ENCODE peak calls at places on chromosomes 11 and 22, in ten cellular contexts. Q, O, K, F, L, H, A, Z, G and P are unnamed samples.

GRCh38 chr11:86486261-86487030 is 111.8 kb downstream of the CCDC81 start:
- DNase-seq in F (no peak), L (no peak), H (no peak), A (no peak), G (no peak), Z (no peak), Q (no peak), O (no peak), K (peak), P (no peak)

GRCh38 chr22:46229701-46230100 is 20.4 kb downstream of the CDPF1 start:
- DNase-seq in G (no peak), H (no peak), Q (no peak), A (peak), K (no peak), L (no peak), F (no peak), O (no peak), Z (no peak), P (no peak)

GRCh38 chr11:65417702-65418430 is 4.7 kb upstream of the NEAT1 start:
- DNase-seq in H (no peak), Z (no peak), G (no peak), K (peak), Q (no peak), A (peak), L (peak), O (no peak), F (no peak), P (no peak)

GRCh38 chr22:47335460-47335859 is 573.0 kb downstream of the TBC1D22A start:
- DNase-seq in F (no peak), G (no peak), Z (no peak), L (peak), A (no peak), K (no peak), Q (no peak), H (no peak), O (no peak), P (no peak)

GRCh38 chr22:19019029-19019678 is 83.1 kb upstream of the PRODH start:
- DNase-seq in A (no peak), Z (no peak), O (no peak), Q (no peak), F (no peak), K (no peak), H (no peak), G (no peak), L (no peak), P (no peak)

GRCh38 chr11:61695917-61696316 is 15.7 kb downstream of the DAGLA start:
- DNase-seq in K (peak), A (peak), H (no peak), Q (no peak), O (peak), F (peak), Z (no peak), L (no peak), G (peak), P (no peak)

GRCh38 chr11:119854521-119854920 is 125.5 kb upstream of the NECTIN1 start:
- DNase-seq in L (no peak), Z (no peak), H (no peak), O (no peak), G (no peak), F (no peak), A (no peak), Q (no peak), K (no peak), P (no peak)

GRCh38 chr11:130050272-130050671 is 19.4 kb upstream of the APLP2 start:
- DNase-seq in Q (no peak), Z (no peak), F (no peak), G (no peak), A (peak), L (peak), O (peak), K (no peak), H (no peak), P (no peak)

GRCh38 chr11:6498544-6498943 is 1.5 kb downstream of the DNHD1 start:
- DNase-seq in G (no peak), L (no peak), K (no peak), F (no peak), H (no peak), A (no peak), Z (no peak), O (no peak), Q (no peak), P (no peak)

GRCh38 chr11:5257296-5257695 is 2.7 kb upstream of the HBG2 start:
- DNase-seq in K (no peak), G (no peak), A (no peak), Z (no peak), F (no peak), O (no peak), H (no peak), L (no peak), Q (no peak), P (no peak)

GRCh38 chr11:85682330-85683305 is 3.4 kb downstream of the CCDC89 start:
- DNase-seq in Q (peak), K (peak), L (no peak), O (peak), Z (peak), G (peak), H (no peak), F (peak), A (peak), P (no peak)

GRCh38 chr11:75337195-75337654 is 14.2 kb downstream of the ARRB1 start:
- DNase-seq in Q (no peak), Z (no peak), K (no peak), H (no peak), G (no peak), L (no peak), O (peak), F (no peak), A (peak), P (no peak)

GRCh38 chr11:62539238-62539925 is 7.2 kb downstream of the AHNAK start:
- DNase-seq in K (peak), A (peak), Z (no peak), F (no peak), L (peak), G (peak), H (no peak), O (peak), Q (peak), P (no peak)

GRCh38 chr11:74326665-74327064 is 15.2 kb upstream of the P4HA3 start:
- DNase-seq in H (no peak), K (no peak), Z (no peak), Q (no peak), O (no peak), L (no peak), G (no peak), F (no peak), A (no peak), P (no peak)

GRCh38 chr11:125999234-125999880 is 53.5 kb downstream of the VSIG10L2 start:
- DNase-seq in K (no peak), L (no peak), A (no peak), G (no peak), F (no peak), H (no peak), Z (no peak), Q (no peak), O (no peak), P (no peak)

GRCh38 chr11:33945481-33946268 is 53.8 kb upstream of the LMO2 start:
- DNase-seq in H (no peak), G (no peak), K (no peak), Z (no peak), O (no peak), F (no peak), L (no peak), A (no peak), Q (no peak), P (no peak)

GRCh38 chr11:75719639-75720239 is 2.1 kb downstream of the MOGAT2 start:
- DNase-seq in G (no peak), O (no peak), A (no peak), Z (no peak), Q (no peak), F (no peak), H (no peak), L (no peak), K (no peak), P (no peak)

GRCh38 chr11:114345575-114346222 is 49.5 kb downstream of the NNMT start:
- DNase-seq in G (no peak), H (no peak), Z (no peak), L (no peak), A (no peak), K (no peak), Q (no peak), O (no peak), F (no peak), P (no peak)

GRCh38 chr11:124086447-124086846 is 28.8 kb upstream of the VWA5A start:
- DNase-seq in H (peak), K (no peak), G (no peak), L (no peak), A (no peak), Q (peak), F (no peak), Z (peak), O (no peak), P (no peak)

GRCh38 chr11:111637885-111638284 is 35.6 kb downstream of the SIK2 start:
- DNase-seq in H (no peak), Z (no peak), Q (no peak), A (no peak), K (no peak), G (no peak), L (no peak), O (no peak), F (no peak), P (no peak)

GRCh38 chr22:36411589-36412258 is 24.0 kb upstream of the MYH9 start:
- DNase-seq in Z (no peak), G (no peak), O (no peak), K (peak), A (no peak), L (no peak), Q (no peak), F (peak), H (no peak), P (no peak)

GRCh38 chr22:19706661-19707151 is 7.6 kb upstream of the SEPTIN5 start:
- DNase-seq in K (no peak), Z (no peak), O (no peak), H (no peak), L (no peak), A (peak), G (no peak), F (no peak), Q (no peak), P (no peak)

GRCh38 chr11:116545912-116546311 is 226.9 kb downstream of the BUD13 start:
- DNase-seq in O (no peak), L (no peak), H (no peak), F (no peak), G (no peak), A (no peak), Z (no peak), K (no peak), Q (no peak), P (no peak)

GRCh38 chr22:39514373-39514973 is 5.9 kb upstream of the ATF4 start:
- DNase-seq in A (peak), Q (no peak), L (no peak), K (peak), H (peak), G (no peak), F (no peak), Z (no peak), O (peak), P (no peak)

GRCh38 chr11:66288138-66288865 is 641 bp downstream of the YIF1A start:
- DNase-seq in G (no peak), K (no peak), L (no peak), Z (no peak), H (no peak), A (peak), F (no peak), O (no peak), Q (no peak), P (no peak)

GRCh38 chr22:50730013-50730891 is 7.8 kb upstream of the ACR start:
- DNase-seq in A (no peak), F (no peak), Z (no peak), K (no peak), G (no peak), O (no peak), H (no peak), L (no peak), Q (no peak), P (no peak)

GRCh38 chr11:63770763-63771162 is 2.2 kb upstream of the ZFTA start:
- DNase-seq in O (no peak), A (peak), K (no peak), G (no peak), Q (no peak), L (no peak), Z (no peak), H (no peak), F (no peak), P (no peak)

GRCh38 chr22:30887418-30887817 is 81.2 kb downstream of the MORC2 start:
- DNase-seq in K (no peak), Z (no peak), F (no peak), H (no peak), G (no peak), Q (no peak), A (no peak), L (no peak), O (no peak), P (no peak)

GRCh38 chr22:42078469-42079318 is 806 bp upstream of the SMDT1 start:
- DNase-seq in F (no peak), O (no peak), H (no peak), L (no peak), Q (no peak), Z (no peak), A (peak), K (no peak), G (no peak), P (no peak)

GRCh38 chr11:33774356-33775063 is at the start of gene FBXO3:
- DNase-seq in Q (peak), F (peak), A (peak), K (peak), L (peak), G (peak), O (peak), Z (peak), H (peak), P (peak)

GRCh38 chr11:72579816-72580647 is 94.2 kb downstream of the PDE2A start:
- DNase-seq in L (no peak), O (no peak), H (no peak), A (no peak), Q (no peak), G (no peak), Z (no peak), F (no peak), K (no peak), P (no peak)

GRCh38 chr11:95793111-95793510 is 2.8 kb downstream of the CEP57 start:
- DNase-seq in G (no peak), L (no peak), Q (no peak), A (peak), O (no peak), F (no peak), H (no peak), K (no peak), Z (no peak), P (no peak)